ENCODE peak calls at places on chromosome 21, in nine cellular contexts. One of them, this sample, is unnamed.

GRCh38 chr21:29238967-29239289 is 59.8 kb upstream of the BACH1 start:
- DNase-seq in K562: no peak
- DNase-seq in BJ: no peak
- DNase-seq in uterus: no peak
- DNase-seq in spleen: no peak
- DNase-seq in OCI-LY7: no peak
- DNase-seq in tibial nerve: no peak
- DNase-seq in pancreas: no peak
- DNase-seq in foreskin fibroblast: peak; percentile 70
- DNase-seq in this sample: no peak

GRCh38 chr21:46424621-46425020 is 34.1 kb upstream of the DIP2A start:
- DNase-seq in K562: no peak
- DNase-seq in BJ: no peak
- DNase-seq in uterus: no peak
- DNase-seq in spleen: peak; percentile 78
- DNase-seq in OCI-LY7: no peak
- DNase-seq in tibial nerve: no peak
- DNase-seq in pancreas: no peak
- DNase-seq in foreskin fibroblast: no peak
- DNase-seq in this sample: no peak

GRCh38 chr21:28615276-28615675 is 377.4 kb downstream of the LTN1 start:
- DNase-seq in K562: no peak
- DNase-seq in BJ: peak; percentile 27
- DNase-seq in uterus: no peak
- DNase-seq in spleen: no peak
- DNase-seq in OCI-LY7: no peak
- DNase-seq in tibial nerve: no peak
- DNase-seq in pancreas: no peak
- DNase-seq in foreskin fibroblast: peak; percentile 79
- DNase-seq in this sample: no peak

GRCh38 chr21:27700974-27701614 is 734.2 kb upstream of the ADAMTS5 start:
- DNase-seq in K562: peak; percentile 54
- DNase-seq in BJ: no peak
- DNase-seq in uterus: peak; percentile 88
- DNase-seq in spleen: peak; percentile 82
- DNase-seq in OCI-LY7: peak; percentile 31
- DNase-seq in tibial nerve: peak; percentile 73
- DNase-seq in pancreas: peak; percentile 74
- DNase-seq in foreskin fibroblast: peak; percentile 95
- DNase-seq in this sample: no peak

GRCh38 chr21:35202431-35202830 is 153.3 kb upstream of the RUNX1 start:
- DNase-seq in K562: no peak
- DNase-seq in BJ: peak; percentile 46
- DNase-seq in uterus: no peak
- DNase-seq in spleen: no peak
- DNase-seq in OCI-LY7: no peak
- DNase-seq in tibial nerve: no peak
- DNase-seq in pancreas: no peak
- DNase-seq in foreskin fibroblast: peak; percentile 70
- DNase-seq in this sample: no peak

GRCh38 chr21:36499578-36500471 is 19.9 kb upstream of the CLDN14 start:
- DNase-seq in K562: no peak
- DNase-seq in BJ: peak; percentile 31
- DNase-seq in uterus: peak; percentile 18
- DNase-seq in spleen: no peak
- DNase-seq in OCI-LY7: no peak
- DNase-seq in tibial nerve: no peak
- DNase-seq in pancreas: no peak
- DNase-seq in foreskin fibroblast: no peak
- DNase-seq in this sample: no peak

GRCh38 chr21:45465611-45466329 is 60.8 kb downstream of the COL18A1 start:
- DNase-seq in K562: no peak
- DNase-seq in BJ: no peak
- DNase-seq in uterus: no peak
- DNase-seq in spleen: peak; percentile 72
- DNase-seq in OCI-LY7: no peak
- DNase-seq in tibial nerve: no peak
- DNase-seq in pancreas: peak; percentile 58
- DNase-seq in foreskin fibroblast: no peak
- DNase-seq in this sample: no peak

GRCh38 chr21:45636921-45637646 is 6.4 kb upstream of the PCBP3 start:
- DNase-seq in K562: no peak
- DNase-seq in BJ: no peak
- DNase-seq in uterus: no peak
- DNase-seq in spleen: no peak
- DNase-seq in OCI-LY7: no peak
- DNase-seq in tibial nerve: no peak
- DNase-seq in pancreas: peak; percentile 66
- DNase-seq in foreskin fibroblast: no peak
- DNase-seq in this sample: no peak

GRCh38 chr21:28793043-28793442 is 199.6 kb downstream of the LTN1 start:
- DNase-seq in K562: no peak
- DNase-seq in BJ: no peak
- DNase-seq in uterus: no peak
- DNase-seq in spleen: no peak
- DNase-seq in OCI-LY7: peak; percentile 2
- DNase-seq in tibial nerve: no peak
- DNase-seq in pancreas: no peak
- DNase-seq in foreskin fibroblast: peak; percentile 78
- DNase-seq in this sample: no peak

GRCh38 chr21:29078884-29079765 is 5.7 kb upstream of the CCT8 start:
- DNase-seq in K562: no peak
- DNase-seq in BJ: no peak
- DNase-seq in uterus: no peak
- DNase-seq in spleen: no peak
- DNase-seq in OCI-LY7: peak; percentile 66
- DNase-seq in tibial nerve: no peak
- DNase-seq in pancreas: no peak
- DNase-seq in foreskin fibroblast: peak; percentile 20
- DNase-seq in this sample: peak; percentile 59

DNA sequence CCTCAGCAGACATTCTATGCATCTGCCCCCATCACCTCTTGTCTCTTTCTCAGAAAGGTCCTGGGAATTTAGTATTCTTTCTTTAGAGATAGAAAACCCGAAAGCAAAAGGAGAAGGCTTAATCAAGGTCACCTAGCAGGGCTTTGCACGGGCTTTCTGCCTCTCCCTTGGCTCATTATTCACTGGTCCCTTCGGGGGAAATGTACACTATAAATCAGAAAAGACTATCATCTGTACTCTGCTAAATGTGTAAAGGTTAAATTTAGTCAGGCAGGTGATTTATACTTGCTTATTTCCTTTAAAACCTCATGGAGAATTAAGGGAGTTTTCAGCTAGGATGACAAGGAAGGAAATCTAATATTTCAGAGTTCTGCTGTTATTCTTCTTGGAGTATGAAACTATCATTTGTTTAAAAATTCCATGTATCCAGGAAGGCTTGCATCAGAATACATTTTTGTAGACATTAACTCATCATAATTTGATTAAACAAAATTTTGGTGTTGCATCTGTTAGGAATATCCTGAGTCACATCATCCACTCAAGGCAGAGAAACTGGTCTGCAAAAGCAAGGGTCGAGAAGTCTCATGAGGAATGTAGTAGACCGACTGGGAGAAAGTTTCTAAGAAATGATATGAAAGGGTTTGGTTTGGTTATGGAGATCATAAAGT is 124.6 kb downstream of the GABPA start:
- DNase-seq in K562: no peak
- DNase-seq in BJ: no peak
- DNase-seq in uterus: no peak
- DNase-seq in spleen: no peak
- DNase-seq in OCI-LY7: no peak
- DNase-seq in tibial nerve: no peak
- DNase-seq in pancreas: no peak
- DNase-seq in foreskin fibroblast: no peak
- DNase-seq in this sample: no peak
- TF ChIP-seq CTCF in K562: no peak
- TF ChIP-seq CTCF in BJ: no peak
- TF ChIP-seq CTCF in uterus: no peak
- TF ChIP-seq CTCF in spleen: no peak
- TF ChIP-seq CTCF in OCI-LY7: no peak
- TF ChIP-seq CTCF in tibial nerve: no peak
- TF ChIP-seq CTCF in pancreas: no peak
- TF ChIP-seq CTCF in foreskin fibroblast: no peak
- TF ChIP-seq CTCF in this sample: no peak

GRCh38 chr21:16193758-16194606 is 464.2 kb downstream of the USP25 start:
- DNase-seq in K562: no peak
- DNase-seq in BJ: peak; percentile 34
- DNase-seq in uterus: peak; percentile 61
- DNase-seq in spleen: no peak
- DNase-seq in OCI-LY7: peak; percentile 6
- DNase-seq in tibial nerve: peak; percentile 36
- DNase-seq in pancreas: no peak
- DNase-seq in foreskin fibroblast: peak; percentile 92
- DNase-seq in this sample: no peak
- H3K4me3 ChIP-seq in K562: no peak overlapping the region
- H3K4me3 ChIP-seq in BJ: peak overlapping the region; percentile 37
- H3K4me3 ChIP-seq in uterus: peak overlapping the region; percentile 40
- H3K4me3 ChIP-seq in spleen: no peak overlapping the region
- H3K4me3 ChIP-seq in OCI-LY7: no peak overlapping the region
- H3K4me3 ChIP-seq in tibial nerve: peak overlapping the region; percentile 52
- H3K4me3 ChIP-seq in pancreas: no peak overlapping the region
- H3K4me3 ChIP-seq in foreskin fibroblast: peak overlapping the region; percentile 78
- H3K4me3 ChIP-seq in this sample: no peak overlapping the region

DNA sequence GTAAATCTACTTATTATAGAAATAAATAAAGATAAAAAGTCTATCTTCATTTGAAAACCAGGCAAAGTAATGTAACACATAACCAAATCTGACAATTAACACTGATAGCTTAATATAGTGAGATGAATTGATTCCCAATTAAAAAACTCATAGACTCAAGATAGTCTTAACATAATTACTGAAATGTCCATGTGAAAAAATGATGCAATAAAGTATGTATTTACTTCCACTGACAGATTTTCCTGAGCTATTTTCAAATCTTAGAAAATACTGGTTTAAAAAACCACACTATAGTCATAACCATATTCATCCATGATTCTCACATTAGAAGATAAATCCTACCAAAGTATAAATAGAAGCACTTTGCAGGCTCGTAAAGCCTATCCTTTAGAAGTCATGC is 9.6 kb upstream of the DONSON start:
- DNase-seq in K562: no peak
- DNase-seq in BJ: no peak
- DNase-seq in uterus: no peak
- DNase-seq in spleen: no peak
- DNase-seq in OCI-LY7: no peak
- DNase-seq in tibial nerve: no peak
- DNase-seq in pancreas: no peak
- DNase-seq in foreskin fibroblast: no peak
- DNase-seq in this sample: no peak
- TF ChIP-seq CTCF in K562: no peak
- TF ChIP-seq CTCF in BJ: no peak
- TF ChIP-seq CTCF in uterus: no peak
- TF ChIP-seq CTCF in spleen: no peak
- TF ChIP-seq CTCF in OCI-LY7: no peak
- TF ChIP-seq CTCF in tibial nerve: no peak
- TF ChIP-seq CTCF in pancreas: no peak
- TF ChIP-seq CTCF in foreskin fibroblast: no peak
- TF ChIP-seq CTCF in this sample: no peak

GRCh38 chr21:41875086-41875485 is 4.1 kb downstream of the PRDM15 start:
- DNase-seq in K562: no peak
- DNase-seq in BJ: no peak
- DNase-seq in uterus: no peak
- DNase-seq in spleen: peak; percentile 49
- DNase-seq in OCI-LY7: no peak
- DNase-seq in tibial nerve: no peak
- DNase-seq in pancreas: no peak
- DNase-seq in foreskin fibroblast: no peak
- DNase-seq in this sample: no peak
- H3K4me3 ChIP-seq in K562: no peak overlapping the region
- H3K4me3 ChIP-seq in BJ: no peak overlapping the region
- H3K4me3 ChIP-seq in uterus: no peak overlapping the region
- H3K4me3 ChIP-seq in spleen: no peak overlapping the region
- H3K4me3 ChIP-seq in OCI-LY7: peak overlapping the region; percentile 81
- H3K4me3 ChIP-seq in tibial nerve: no peak overlapping the region
- H3K4me3 ChIP-seq in pancreas: no peak overlapping the region
- H3K4me3 ChIP-seq in foreskin fibroblast: no peak overlapping the region
- H3K4me3 ChIP-seq in this sample: no peak overlapping the region

DNA sequence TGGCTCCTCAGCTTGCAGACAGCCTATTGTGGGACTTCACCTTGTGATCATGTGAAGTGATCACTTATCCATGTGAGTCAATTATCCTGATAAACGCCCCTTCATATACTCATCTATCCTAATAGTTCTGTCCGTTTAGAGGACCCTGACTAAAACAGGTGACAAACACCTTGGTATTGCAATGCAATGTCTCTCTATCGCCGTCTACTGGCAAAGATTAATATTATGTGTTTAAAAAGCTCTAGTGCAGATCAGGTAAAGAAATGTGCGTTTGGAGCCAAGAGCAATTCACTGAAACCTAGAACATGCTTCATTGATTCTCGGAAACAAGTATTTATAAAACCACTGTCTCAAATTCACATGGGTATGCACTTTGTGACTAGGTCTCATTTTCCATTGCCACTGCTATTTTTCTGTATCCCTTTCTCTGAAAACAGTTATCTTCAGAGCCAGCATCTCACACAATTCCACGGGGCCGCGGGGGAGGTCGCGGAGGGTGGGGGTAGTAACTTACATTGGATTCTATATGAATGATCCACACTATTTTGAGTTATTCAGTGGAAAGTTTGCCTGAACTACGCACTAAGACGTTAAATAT is 554.6 kb upstream of the NCAM2 start:
- DNase-seq in K562: peak; percentile 17
- DNase-seq in BJ: no peak
- DNase-seq in uterus: no peak
- DNase-seq in spleen: no peak
- DNase-seq in OCI-LY7: peak; percentile 20
- DNase-seq in tibial nerve: no peak
- DNase-seq in pancreas: no peak
- DNase-seq in foreskin fibroblast: no peak
- DNase-seq in this sample: no peak
- TF ChIP-seq CTCF in K562: peak; percentile 49
- TF ChIP-seq CTCF in BJ: no peak
- TF ChIP-seq CTCF in uterus: no peak
- TF ChIP-seq CTCF in spleen: no peak
- TF ChIP-seq CTCF in OCI-LY7: peak; percentile 71
- TF ChIP-seq CTCF in tibial nerve: peak; percentile 12
- TF ChIP-seq CTCF in pancreas: peak; percentile 39
- TF ChIP-seq CTCF in foreskin fibroblast: no peak
- TF ChIP-seq CTCF in this sample: peak; percentile 32

GRCh38 chr21:38810826-38811164 is 5.1 kb downstream of the ETS2 start:
- DNase-seq in K562: no peak
- DNase-seq in BJ: no peak
- DNase-seq in uterus: no peak
- DNase-seq in spleen: no peak
- DNase-seq in OCI-LY7: no peak
- DNase-seq in tibial nerve: no peak
- DNase-seq in pancreas: no peak
- DNase-seq in foreskin fibroblast: no peak
- DNase-seq in this sample: no peak
- H3K4me3 ChIP-seq in K562: no peak overlapping the region
- H3K4me3 ChIP-seq in BJ: no peak overlapping the region
- H3K4me3 ChIP-seq in uterus: no peak overlapping the region
- H3K4me3 ChIP-seq in spleen: no peak overlapping the region
- H3K4me3 ChIP-seq in OCI-LY7: no peak overlapping the region
- H3K4me3 ChIP-seq in tibial nerve: no peak overlapping the region
- H3K4me3 ChIP-seq in pancreas: no peak overlapping the region
- H3K4me3 ChIP-seq in foreskin fibroblast: no peak overlapping the region
- H3K4me3 ChIP-seq in this sample: no peak overlapping the region